ENCODE peak calls at places on chromosomes 6 and 20, in seven cellular contexts. M is H1, J is A549, H is HCT116, G is HepG2, U is endothelial cell of umbilical vein, S is GM12878. B is an unnamed sample.
A peak's percentile ranks its signal among the peaks of the same experiment; 100 is the strongest.

GRCh38 chr6:156582509-156582992 is 194.6 kb upstream of the ARID1B start:
- DNase-seq in H (no peak), S (no peak), U (no peak), M (no peak), J (no peak), G (no peak), B (no peak)

GRCh38 chr6:113676057-113676456 is 181.1 kb upstream of the MARCKS start:
- DNase-seq in S (no peak), H (no peak), J (no peak), U (no peak), M (no peak), G (no peak), B (no peak)

GRCh38 chr20:37142708-37143107 is 36.4 kb upstream of the RPN2 start:
- DNase-seq in G (no peak), H (no peak), U (no peak), J (no peak), S (no peak), M (no peak), B (no peak)

GRCh38 chr20:53258741-53259140 is 286.6 kb downstream of the TSHZ2 start:
- DNase-seq in H (no peak), S (no peak), U (no peak), J (no peak), G (no peak), M (no peak), B (no peak)

GRCh38 chr20:46022411-46023147 is 6.4 kb upstream of the SLC12A5 start:
- DNase-seq in H (no peak), M (peak; percentile 92), G (peak; percentile 52), J (peak; percentile 51), S (no peak), U (no peak), B (peak; percentile 76)

GRCh38 chr6:96626749-96627353 is 63.9 kb downstream of the FHL5 start:
- DNase-seq in S (peak; percentile 49), G (peak; percentile 21), M (no peak), H (peak; percentile 22), J (peak; percentile 2), U (peak; percentile 17), B (peak; percentile 41)

GRCh38 chr6:125714431-125715090 is 34.9 kb upstream of the HEY2 start:
- DNase-seq in G (no peak), M (no peak), H (no peak), S (peak; percentile 55), U (no peak), J (no peak), B (no peak)

GRCh38 chr6:29661071-29661470 is 4.2 kb downstream of the MOG start:
- DNase-seq in S (no peak), U (no peak), H (no peak), J (no peak), G (no peak), M (no peak), B (no peak)

GRCh38 chr20:52985687-52986086 is 13.5 kb downstream of the TSHZ2 start:
- DNase-seq in J (no peak), U (no peak), S (no peak), G (no peak), H (no peak), M (no peak), B (no peak)

GRCh38 chr6:43850314-43851203 is 80.5 kb downstream of the VEGFA start:
- DNase-seq in U (no peak), M (no peak), S (no peak), J (no peak), H (no peak), G (no peak), B (no peak)

GRCh38 chr6:136788069-136788902 is 4.0 kb downstream of the MAP3K5 start:
- DNase-seq in M (no peak), G (no peak), U (peak; percentile 42), S (no peak), J (no peak), H (no peak), B (peak; percentile 90)

GRCh38 chr6:27161946-27162603 is 85.4 kb upstream of the PRSS16 start:
- DNase-seq in M (peak; percentile 62), U (peak; percentile 68), G (peak; percentile 27), H (peak; percentile 62), S (no peak), J (no peak), B (peak; percentile 70)

GRCh38 chr6:33443025-33443424 is 11.4 kb upstream of the ZBTB9 start:
- DNase-seq in U (no peak), M (no peak), S (no peak), J (no peak), G (no peak), H (no peak), B (no peak)

GRCh38 chr6:50187212-50188055 is 137.7 kb upstream of the DEFB112 start:
- DNase-seq in M (no peak), U (no peak), G (no peak), H (no peak), J (no peak), S (no peak), B (no peak)

GRCh38 chr6:50180646-50181045 is 130.9 kb upstream of the DEFB112 start:
- DNase-seq in J (no peak), G (no peak), S (no peak), M (no peak), U (no peak), H (no peak), B (no peak)

DNA sequence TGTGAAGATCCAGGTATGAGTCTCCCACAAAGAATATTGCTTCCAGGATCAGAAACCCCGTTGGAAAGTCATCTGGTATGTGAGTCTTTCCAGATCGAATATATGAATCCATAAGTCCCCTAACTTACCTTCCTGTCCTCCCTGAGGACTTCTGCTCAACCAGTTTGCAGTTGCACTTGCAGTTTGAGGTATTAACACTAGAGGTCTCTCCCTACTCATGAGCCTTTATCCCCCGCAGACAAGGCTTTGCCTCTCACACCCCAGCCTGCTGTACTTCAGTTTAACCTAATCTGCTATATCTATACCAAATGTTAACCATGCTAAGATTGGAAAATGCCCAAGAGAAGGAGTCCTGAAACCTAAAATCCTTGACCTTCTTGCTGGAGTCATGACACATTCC is 135.3 kb upstream of the DEFB112 start:
- DNase-seq in U (no peak), G (peak; percentile 25), M (no peak), J (no peak), H (no peak), S (no peak), B (peak; percentile 47)
- TF ChIP-seq MAX in U (no peak), G (no peak), M (no peak), J (no peak), H (no peak), S (no peak), B (no peak)

DNA sequence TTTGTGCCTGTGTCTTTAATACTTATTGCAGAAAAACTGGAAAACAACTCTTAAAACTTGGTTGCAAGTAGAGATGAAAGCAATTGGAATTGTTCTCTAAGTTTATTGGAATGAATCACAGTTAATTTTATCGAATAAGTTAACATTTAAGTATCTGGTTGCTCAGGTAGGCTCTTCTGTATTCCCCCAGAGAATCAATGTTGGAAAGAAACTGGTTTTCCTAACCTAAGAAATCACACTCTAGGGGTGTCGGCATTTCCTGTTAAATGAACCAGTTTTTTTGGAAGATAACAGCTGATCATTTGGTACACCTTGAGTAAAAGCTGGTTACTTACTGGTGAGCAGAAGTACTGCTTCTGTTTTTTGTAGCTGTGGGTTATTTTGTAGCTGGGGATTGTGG is 5.2 kb downstream of the TFAP2C start:
- DNase-seq in G (no peak), H (no peak), U (no peak), M (no peak), J (no peak), S (no peak), B (no peak)
- H3K4me3 ChIP-seq in G (no peak overlapping the region), H (no peak overlapping the region), U (no peak overlapping the region), M (no peak overlapping the region), J (no peak overlapping the region), S (no peak overlapping the region), B (no peak overlapping the region)

DNA sequence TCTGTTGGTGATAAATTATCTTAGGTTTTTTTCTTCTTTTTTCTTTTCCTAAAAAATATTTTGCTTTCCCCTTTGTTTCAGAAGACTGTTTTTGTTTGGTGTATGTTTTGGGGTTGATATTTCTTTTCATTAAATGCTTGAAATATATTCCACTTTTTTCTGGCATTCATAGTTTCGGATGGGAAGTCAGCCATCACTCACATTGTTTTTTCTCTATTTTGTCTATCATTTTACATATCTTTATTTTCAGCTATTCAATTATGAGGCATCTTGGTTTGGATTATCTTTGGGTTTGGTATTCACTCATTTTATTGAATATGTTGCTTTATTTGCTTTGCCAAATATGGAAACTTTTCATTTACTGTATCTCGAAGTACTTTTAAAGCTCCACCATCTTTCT is 600.5 kb upstream of the EYS start:
- DNase-seq in G (no peak), J (no peak), S (no peak), H (peak; percentile 1), M (no peak), U (no peak), B (no peak)
- TF ChIP-seq MAX in G (no peak), J (no peak), S (no peak), H (no peak), M (no peak), U (no peak), B (no peak)

DNA sequence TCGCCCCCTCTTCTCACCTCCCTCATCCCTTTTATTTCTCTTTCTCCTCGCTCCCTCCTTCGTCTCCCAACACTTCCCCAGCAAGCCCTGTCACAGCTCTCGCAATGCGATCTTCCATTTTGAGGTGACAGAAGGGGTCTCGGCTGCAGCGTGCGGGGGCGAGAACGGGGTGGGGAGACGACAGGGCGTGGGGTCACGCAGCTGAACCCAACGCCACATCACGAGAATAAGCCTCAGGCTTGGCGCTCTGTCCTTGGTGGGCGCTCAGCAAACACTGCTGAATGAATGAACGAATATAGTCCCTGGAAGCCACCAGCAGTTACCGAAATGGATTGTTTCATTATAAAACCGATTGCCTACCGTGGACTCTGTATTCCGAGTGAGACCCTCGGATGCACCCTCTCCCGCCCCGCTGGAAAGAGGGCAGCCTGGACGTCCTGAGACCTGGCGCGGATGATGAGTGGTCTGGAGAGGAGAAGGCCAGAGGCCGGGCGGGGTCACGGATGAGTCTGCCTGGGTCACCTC is 3.9 kb downstream of the NRN1 start:
- DNase-seq in M (no peak), J (no peak), U (no peak), S (no peak), H (no peak), G (no peak), B (no peak)
- H3K4me3 ChIP-seq in M (peak overlapping the region; percentile 50), J (no peak overlapping the region), U (peak overlapping the region; percentile 46), S (no peak overlapping the region), H (no peak overlapping the region), G (no peak overlapping the region), B (no peak overlapping the region)

DNA sequence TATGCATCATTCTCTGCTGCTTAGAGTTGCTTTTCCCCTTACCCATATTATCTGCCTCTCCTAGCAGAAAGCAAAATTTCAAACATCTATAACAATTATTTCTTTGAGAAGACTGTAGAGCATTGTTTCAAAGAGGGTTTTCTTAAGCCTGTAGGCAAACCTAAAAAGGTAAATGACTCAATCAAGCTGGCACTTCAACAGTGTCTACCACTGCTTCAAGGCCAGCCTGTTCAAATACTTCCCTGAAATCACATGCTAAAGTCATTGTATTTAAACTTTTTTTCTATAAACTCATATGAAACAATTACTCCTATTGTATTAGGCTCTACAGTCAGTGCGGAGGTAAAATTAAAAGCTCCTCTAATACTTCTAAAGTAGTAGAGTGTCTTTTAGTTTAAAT is 87.1 kb downstream of the OGFRL1 start:
- DNase-seq in M (no peak), J (no peak), H (no peak), U (no peak), S (no peak), G (peak; percentile 39), B (no peak)
- TF ChIP-seq MAX in M (no peak), J (no peak), H (no peak), U (no peak), S (no peak), G (no peak), B (no peak)

DNA sequence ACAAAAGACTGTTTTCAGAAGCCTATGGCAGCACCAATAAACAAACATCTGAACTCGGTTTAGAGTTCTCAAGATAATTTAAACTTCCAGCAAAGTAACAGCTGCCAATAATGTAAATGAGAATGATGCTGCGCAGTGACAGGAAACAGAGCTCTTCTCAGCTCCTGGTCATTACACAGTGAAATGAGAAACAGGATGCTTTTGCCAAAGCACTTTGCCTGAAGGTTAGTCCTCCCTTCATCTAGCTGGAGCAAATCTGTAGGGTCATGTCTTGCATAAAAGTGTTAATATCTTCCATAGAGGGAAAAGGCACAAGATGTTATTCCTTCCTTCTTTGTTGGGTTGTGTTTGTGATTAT is 102.7 kb upstream of the BEND6 start:
- DNase-seq in M (no peak), S (no peak), U (no peak), J (no peak), G (no peak), H (no peak), B (no peak)
- H3K4me3 ChIP-seq in M (peak overlapping the region; percentile 74), S (peak overlapping the region; percentile 100), U (peak overlapping the region; percentile 97), J (no peak overlapping the region), G (no peak overlapping the region), H (no peak overlapping the region), B (no peak overlapping the region)

B was measured in NB4.